ENCODE peak calls at places on chromosome 13, in five cellular contexts. F is GM23338, E is PC-3, B is MM.1S, V is GM23248. N is an unnamed sample.

GRCh38 chr13:86591862-86592261 is 792.6 kb upstream of the SLITRK6 start:
- DNase-seq in B (no peak), F (no peak), E (peak), V (peak), N (no peak)

GRCh38 chr13:110826101-110826500 is 88.8 kb downstream of the ANKRD10 start:
- DNase-seq in V (no peak), B (no peak), F (no peak), E (no peak), N (no peak)

GRCh38 chr13:82713681-82714405 is 1168.4 kb downstream of the SLITRK1 start:
- DNase-seq in B (no peak), V (peak), E (peak), F (no peak), N (no peak)

GRCh38 chr13:20408181-20408580 is 117.5 kb downstream of the CRYL1 start:
- DNase-seq in F (no peak), B (no peak), V (no peak), E (no peak), N (no peak)

GRCh38 chr13:77502104-77502720 is 33.3 kb upstream of the SCEL start:
- DNase-seq in E (no peak), V (no peak), B (no peak), F (no peak), N (no peak)

GRCh38 chr13:59247166-59247565 is 916.6 kb downstream of the DIAPH3 start:
- DNase-seq in F (no peak), V (no peak), E (no peak), B (no peak), N (no peak)

GRCh38 chr13:51912511-51913225 is 50.9 kb downstream of the CCDC70 start:
- DNase-seq in E (no peak), B (no peak), F (no peak), V (no peak), N (no peak)

GRCh38 chr13:34867590-34867989 is 74.5 kb upstream of the NBEA start:
- DNase-seq in E (peak), F (no peak), V (peak), B (no peak), N (no peak)

GRCh38 chr13:35988648-35989081 is 142.5 kb downstream of the DCLK1 start:
- DNase-seq in B (no peak), E (no peak), V (peak), F (peak), N (no peak)

GRCh38 chr13:27419333-27419732 is 5.1 kb upstream of the GTF3A start:
- DNase-seq in E (peak), V (peak), F (no peak), B (no peak), N (no peak)

GRCh38 chr13:107866007-107866665 is 349.2 kb downstream of the LIG4 start:
- DNase-seq in F (peak), E (peak), B (no peak), V (peak), N (peak)

GRCh38 chr13:21365574-21365973 is 93.5 kb downstream of the ZDHHC20 start:
- DNase-seq in V (no peak), F (no peak), B (no peak), E (no peak), N (no peak)

GRCh38 chr13:26254583-26255102 is 714 bp downstream of the CDK8 start:
- DNase-seq in B (peak), V (peak), E (peak), F (peak), N (peak)

DNA sequence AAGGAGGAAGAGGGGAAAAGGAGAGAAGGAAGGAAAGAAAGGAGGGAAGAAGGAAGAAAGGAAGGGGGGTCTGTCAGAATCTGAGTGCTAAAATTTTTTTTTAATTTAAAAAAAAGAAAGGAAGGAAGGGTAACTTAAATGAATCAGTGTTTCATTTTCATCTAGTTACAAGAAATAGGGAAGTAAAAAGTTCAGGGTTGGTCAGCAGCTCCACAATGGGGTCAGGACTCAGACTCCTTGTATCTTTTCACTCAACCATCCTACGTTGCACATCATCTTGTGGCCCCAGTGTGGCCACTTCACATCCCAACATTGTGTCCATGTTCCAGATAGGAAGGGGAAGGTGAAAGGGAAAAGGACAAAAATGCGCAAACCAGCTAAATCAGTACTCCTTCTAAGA is 14.3 kb upstream of the FNDC3A start:
- DNase-seq in E (no peak), F (no peak), B (no peak), V (no peak), N (no peak)
- TF ChIP-seq EZH2phosphoT487 in E (no peak), F (no peak), B (no peak), V (no peak), N (no peak)

GRCh38 chr13:48851707-48852106 is 124.0 kb upstream of the FNDC3A start:
- DNase-seq in E (no peak), B (peak), F (no peak), V (no peak), N (no peak)

GRCh38 chr13:48853381-48854102 is 122.2 kb upstream of the FNDC3A start:
- DNase-seq in F (no peak), E (no peak), B (no peak), V (peak), N (no peak)

GRCh38 chr13:48849515-48849914 is 126.2 kb upstream of the FNDC3A start:
- DNase-seq in E (no peak), F (peak), V (no peak), B (no peak), N (no peak)

GRCh38 chr13:48857576-48857975 is 118.1 kb upstream of the FNDC3A start:
- DNase-seq in B (no peak), E (no peak), V (no peak), F (no peak), N (no peak)

GRCh38 chr13:48852911-48853310 is 122.8 kb upstream of the FNDC3A start:
- DNase-seq in V (no peak), F (no peak), E (no peak), B (no peak), N (no peak)
- TF ChIP-seq EZH2 in V (no peak), F (no peak), E (no peak), B (no peak), N (no peak)

GRCh38 chr13:22498006-22498405 is 682.8 kb upstream of the SGCG start:
- DNase-seq in E (no peak), B (no peak), V (no peak), F (no peak), N (no peak)
- H3K27ac ChIP-seq in E (no peak), B (no peak), V (no peak), F (no peak), N (no peak)

DNA sequence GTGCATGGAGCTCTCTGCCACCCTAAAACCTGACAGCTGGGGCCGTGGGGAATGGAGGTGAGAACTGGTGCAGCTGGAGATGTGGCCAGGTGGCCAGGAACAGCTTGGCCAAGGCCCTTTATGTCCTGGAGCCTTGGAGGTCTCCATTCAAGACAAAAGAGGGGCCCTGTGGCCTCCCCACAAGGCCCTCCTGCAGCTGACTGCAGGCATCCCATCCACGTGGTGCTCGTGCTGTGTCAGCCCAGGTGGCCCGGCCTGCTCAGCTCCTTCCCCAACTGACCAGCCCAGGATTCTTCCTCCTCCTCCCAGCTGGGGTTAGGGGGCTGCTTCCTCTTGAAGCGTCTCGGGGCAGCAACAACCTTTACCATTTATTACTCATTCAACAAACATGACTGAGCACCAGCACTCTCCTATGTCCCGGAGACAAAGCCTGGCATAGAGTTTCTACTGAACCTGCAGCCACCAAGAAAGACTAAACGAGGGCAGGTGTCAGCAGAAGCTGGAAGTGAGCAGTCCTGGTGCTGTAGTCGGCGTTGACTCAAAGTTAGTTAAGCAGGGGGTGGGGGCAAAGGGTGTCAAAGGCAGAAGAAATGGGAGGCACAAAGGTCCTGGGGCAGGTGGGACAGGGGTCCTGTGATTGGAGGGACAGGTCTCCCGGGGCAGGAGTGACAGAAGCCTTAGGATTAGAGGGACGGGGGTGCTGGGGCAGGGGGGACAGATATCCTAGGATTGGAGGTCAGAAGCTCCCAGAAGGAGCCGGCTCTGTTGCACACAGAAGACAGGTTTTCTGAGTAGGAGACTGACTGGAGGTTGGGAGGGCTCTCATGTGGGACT is 23.3 kb upstream of the C13orf46 start:
- DNase-seq in B (no peak), E (peak), F (no peak), V (no peak), N (no peak)
- TF ChIP-seq EZH2phosphoT487 in B (no peak), E (no peak), F (no peak), V (no peak), N (no peak)

DNA sequence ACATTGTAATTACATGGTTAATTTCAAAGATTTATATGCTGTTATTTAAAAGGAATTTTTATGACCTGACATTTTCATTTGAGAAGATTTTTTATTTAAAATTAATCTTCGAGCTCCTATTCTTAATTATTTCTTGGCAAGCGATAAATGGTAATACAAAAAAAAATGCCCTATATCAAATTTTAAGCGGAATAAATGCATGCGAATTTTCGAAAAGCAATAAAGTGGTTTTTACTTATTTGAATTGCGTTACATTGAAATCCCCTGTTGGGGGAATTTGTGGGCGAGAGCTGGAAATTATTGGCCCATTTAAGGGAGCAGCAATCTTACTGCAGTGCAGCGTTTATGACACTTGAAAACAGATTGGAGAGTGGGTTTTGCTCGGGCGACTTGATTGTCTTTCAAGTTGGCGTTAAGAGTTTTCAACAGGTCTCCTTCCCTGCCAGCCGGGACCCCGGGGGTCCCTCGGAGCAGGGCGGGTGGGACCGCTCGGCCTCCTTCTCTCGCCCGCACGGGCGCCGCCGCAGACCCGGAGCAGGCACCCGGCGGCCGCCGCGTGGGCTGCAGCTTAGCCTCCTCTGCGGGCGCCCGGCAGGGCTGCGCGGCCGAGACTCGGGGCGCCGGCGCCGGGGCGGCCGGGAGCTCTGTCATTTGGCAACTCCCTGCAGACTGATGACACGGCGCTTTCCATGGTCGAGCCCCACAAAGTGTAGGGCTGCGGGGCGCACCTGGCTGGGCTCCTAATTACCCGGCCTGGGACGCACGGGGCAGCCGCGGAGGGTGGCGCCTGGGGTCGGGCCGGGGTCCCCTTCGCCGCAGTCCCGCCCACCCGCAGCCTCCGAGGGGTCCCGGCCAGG is 255.1 kb upstream of the SOX21 start:
- DNase-seq in E (peak), B (peak), F (peak), V (peak), N (peak)
- TF ChIP-seq EZH2 in E (no peak), B (no peak), F (peak), V (peak), N (no peak)

DNA sequence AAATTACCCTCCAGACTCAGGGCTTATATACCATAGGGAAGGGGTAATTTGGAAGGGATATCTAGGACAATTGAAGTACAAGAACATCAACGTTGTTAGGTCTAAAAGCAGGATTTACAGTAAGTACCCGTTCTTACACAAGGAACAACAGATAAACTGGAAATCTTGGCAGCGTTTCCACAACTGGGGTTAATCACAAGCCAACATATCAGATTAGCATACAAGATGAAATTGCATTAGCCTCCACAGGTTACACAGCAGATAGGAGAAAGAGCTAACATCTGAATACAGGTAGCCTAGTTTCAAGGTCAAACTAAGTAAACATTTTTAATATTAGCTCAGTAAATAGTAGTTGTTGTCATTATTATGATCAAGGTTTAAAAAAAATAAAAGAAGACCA is 1214.0 kb upstream of the PCDH20 start:
- DNase-seq in B (no peak), E (no peak), F (no peak), V (no peak), N (no peak)
- H3K27ac ChIP-seq in B (no peak), E (no peak), F (no peak), V (no peak), N (no peak)

DNA sequence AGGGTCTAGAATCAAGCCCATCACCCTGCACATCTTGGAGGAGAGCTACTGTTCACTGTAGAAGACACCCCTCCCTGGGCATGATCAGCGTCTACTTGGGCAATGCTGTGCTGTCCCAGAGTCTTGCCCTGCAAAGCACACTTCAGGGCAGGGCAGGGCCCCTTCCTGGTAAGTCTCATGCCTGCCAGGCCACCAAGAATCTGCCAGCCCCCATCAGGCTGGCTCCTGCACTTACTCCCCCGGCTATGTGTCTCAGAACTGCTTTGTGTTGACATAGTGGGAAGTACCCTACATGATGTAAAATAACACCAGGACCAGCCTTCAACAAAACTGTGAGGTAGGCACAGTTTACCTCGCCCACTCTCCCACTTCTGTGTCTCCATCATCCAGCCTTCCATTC is 27.9 kb upstream of the ATP12A start:
- DNase-seq in V (no peak), E (no peak), B (no peak), F (no peak), N (no peak)
- TF ChIP-seq EZH2phosphoT487 in V (no peak), E (no peak), B (no peak), F (no peak), N (no peak)

GRCh38 chr13:61413572-61413971 is 2.1 kb downstream of the PCDH20 start:
- DNase-seq in B (no peak), E (no peak), F (peak), V (no peak), N (peak)
- TF ChIP-seq EZH2 in B (no peak), E (no peak), F (peak), V (no peak), N (peak)